ENCODE peak calls at places on chromosomes 4 and X, in nine cellular contexts. T, I, P, N, M, L, F, E and C are unnamed samples.
A peak's percentile ranks its signal among the peaks of the same experiment; 100 is the strongest.

GRCh38 chr4:2591189-2591588 is 54.7 kb downstream of the FAM193A start:
- DNase-seq in T (no peak), I (peak; percentile 30), P (no peak), N (no peak), M (no peak), L (no peak), F (peak; percentile 81), E (no peak), C (no peak)

GRCh38 chrX:148541461-148541983 is 41.1 kb downstream of the AFF2 start:
- DNase-seq in T (no peak), I (no peak), P (no peak), N (no peak), M (no peak), L (no peak), F (no peak), E (no peak), C (no peak)

GRCh38 chr4:56289934-56290333 is 97.4 kb downstream of the AASDH start:
- DNase-seq in T (no peak), I (no peak), P (no peak), N (no peak), M (no peak), L (no peak), F (peak; percentile 40), E (no peak), C (no peak)

GRCh38 chr4:38728651-38729141 is 54.1 kb downstream of the TLR10 start:
- DNase-seq in T (no peak), I (peak; percentile 50), P (peak; percentile 53), N (no peak), M (no peak), L (no peak), F (no peak), E (no peak), C (no peak)

GRCh38 chr4:132076829-132077228 is 1072.3 kb upstream of the PCDH10 start:
- DNase-seq in T (no peak), I (no peak), P (no peak), N (no peak), M (no peak), L (no peak), F (no peak), E (no peak), C (no peak)

GRCh38 chrX:21153503-21153902 is 220.7 kb upstream of the CNKSR2 start:
- DNase-seq in T (no peak), I (no peak), P (no peak), N (no peak), M (no peak), L (no peak), F (peak; percentile 42), E (no peak), C (no peak)

GRCh38 chr4:7328913-7329638 is 105.7 kb downstream of the PSAPL1 start:
- DNase-seq in T (no peak), I (no peak), P (no peak), N (peak; percentile 57), M (no peak), L (no peak), F (peak; percentile 67), E (no peak), C (peak; percentile 13)

GRCh38 chrX:51743179-51743957 is at the start of gene GSPT2:
- DNase-seq in T (peak; percentile 89), I (no peak), P (peak; percentile 67), N (peak; percentile 64), M (peak; percentile 64), L (peak; percentile 28), F (peak; percentile 82), E (peak; percentile 41), C (no peak)

GRCh38 chr4:145230726-145231125 is 50.3 kb upstream of the OTUD4 start:
- DNase-seq in T (no peak), I (no peak), P (no peak), N (no peak), M (no peak), L (no peak), F (peak; percentile 83), E (no peak), C (no peak)

GRCh38 chr4:151376540-151376939 is 32.4 kb upstream of the FHIP1A start:
- DNase-seq in T (no peak), I (no peak), P (no peak), N (no peak), M (no peak), L (no peak), F (no peak), E (no peak), C (no peak)

GRCh38 chr4:112664611-112665010 is 27.7 kb downstream of the LARP7 start:
- DNase-seq in T (no peak), I (no peak), P (no peak), N (no peak), M (no peak), L (no peak), F (no peak), E (no peak), C (no peak)

GRCh38 chr4:160296476-160296875 is 1193.6 kb downstream of the RAPGEF2 start:
- DNase-seq in T (no peak), I (no peak), P (no peak), N (no peak), M (no peak), L (no peak), F (no peak), E (no peak), C (no peak)

GRCh38 chr4:26356067-26356466 is 35.3 kb downstream of the RBPJ start:
- DNase-seq in T (no peak), I (no peak), P (no peak), N (no peak), M (no peak), L (no peak), F (peak; percentile 53), E (no peak), C (no peak)

GRCh38 chrX:10377427-10377826 is 220.7 kb downstream of the CLCN4 start:
- DNase-seq in T (no peak), I (no peak), P (no peak), N (no peak), M (no peak), L (no peak), F (no peak), E (no peak), C (no peak)

GRCh38 chrX:131288188-131288587 is 918 bp downstream of the IGSF1 start:
- DNase-seq in T (no peak), I (no peak), P (no peak), N (no peak), M (no peak), L (no peak), F (no peak), E (no peak), C (no peak)

GRCh38 chr4:4269326-4269725 is 20.6 kb downstream of the LYAR start:
- DNase-seq in T (no peak), I (no peak), P (no peak), N (no peak), M (no peak), L (no peak), F (no peak), E (no peak), C (no peak)

GRCh38 chr4:46270986-46271596 is 118.8 kb downstream of the GABRA2 start:
- DNase-seq in T (no peak), I (peak; percentile 8), P (peak; percentile 19), N (no peak), M (no peak), L (no peak), F (peak; percentile 29), E (no peak), C (no peak)

GRCh38 chrX:107731831-107732502 is 43.6 kb downstream of the TSC22D3 start:
- DNase-seq in T (peak; percentile 94), I (no peak), P (no peak), N (peak; percentile 90), M (peak; percentile 78), L (no peak), F (peak; percentile 97), E (no peak), C (peak; percentile 70)

GRCh38 chr4:41400296-41400695 is 137.7 kb upstream of the LIMCH1 start:
- DNase-seq in T (no peak), I (no peak), P (no peak), N (no peak), M (no peak), L (no peak), F (no peak), E (no peak), C (no peak)

GRCh38 chr4:148800943-148801342 is 358.7 kb upstream of the NR3C2 start:
- DNase-seq in T (no peak), I (no peak), P (no peak), N (no peak), M (no peak), L (no peak), F (no peak), E (no peak), C (no peak)

GRCh38 chr4:71004281-71004851 is 10.9 kb downstream of the DCK start:
- DNase-seq in T (no peak), I (peak; percentile 15), P (no peak), N (no peak), M (peak; percentile 41), L (no peak), F (no peak), E (no peak), C (no peak)

GRCh38 chr4:86496094-86497060 is 97.7 kb upstream of the PTPN13 start:
- DNase-seq in T (no peak), I (peak; percentile 23), P (no peak), N (no peak), M (peak; percentile 40), L (no peak), F (peak; percentile 71), E (no peak), C (no peak)

GRCh38 chrX:1462596-1463251 is 10.0 kb upstream of the ASMTL start:
- DNase-seq in T (peak; percentile 70), I (peak; percentile 1), P (no peak), N (peak; percentile 61), M (no peak), L (no peak), F (peak; percentile 90), E (peak; percentile 52), C (no peak)

GRCh38 chr4:2932951-2933565 is 30.1 kb downstream of the NOP14 start:
- DNase-seq in T (peak; percentile 90), I (no peak), P (no peak), N (no peak), M (no peak), L (no peak), F (no peak), E (no peak), C (no peak)